ENCODE peak calls at places on chromosomes 12 and 14, in four cellular contexts. E is NAMALWA, I is NCI-H345, P is heart right ventricle. S is an unnamed sample.

GRCh38 chr12:89603678-89604077 is 77.8 kb upstream of the POC1B start:
- DNase-seq in P (no peak), I (no peak), E (no peak), S (no peak)

GRCh38 chr12:62632521-62632920 is 165.9 kb downstream of the MON2 start:
- DNase-seq in P (peak), I (peak), E (no peak), S (no peak)

GRCh38 chr12:125069616-125070015 is 4.4 kb downstream of the AACS start:
- DNase-seq in P (no peak), E (no peak), I (no peak), S (no peak)

GRCh38 chr12:6769003-6769389 is 2.8 kb downstream of the PTMS start:
- DNase-seq in I (peak), P (no peak), E (no peak), S (no peak)

GRCh38 chr14:100221419-100222218 is 17.3 kb upstream of the YY1 start:
- DNase-seq in P (peak), E (peak), I (peak), S (peak)

GRCh38 chr12:123271182-123271491 is 519 bp downstream of the CDK2AP1 start:
- DNase-seq in E (peak), I (peak), P (peak), S (peak)

GRCh38 chr14:59582161-59582560 is 5.5 kb upstream of the CCDC175 start:
- DNase-seq in P (no peak), I (no peak), E (no peak), S (no peak)

GRCh38 chr12:65670775-65671174 is 153.5 kb upstream of the HMGA2 start:
- DNase-seq in E (no peak), P (no peak), I (no peak), S (no peak)

GRCh38 chr14:76376001-76376404 is at the start of gene ESRRB:
- DNase-seq in P (no peak), E (no peak), I (peak), S (no peak)

GRCh38 chr14:34050606-34051005 is 99.7 kb upstream of the EGLN3 start:
- DNase-seq in E (no peak), I (no peak), P (no peak), S (no peak)

GRCh38 chr12:19052689-19053088 is 76.8 kb upstream of the PLEKHA5 start:
- DNase-seq in P (no peak), E (no peak), I (no peak), S (no peak)

GRCh38 chr14:45249847-45250575 is 3.0 kb downstream of the MIS18BP1 start:
- DNase-seq in I (no peak), P (no peak), E (peak), S (peak)

GRCh38 chr14:54781936-54782802 is 120.5 kb downstream of the GCH1 start:
- DNase-seq in E (no peak), I (no peak), P (no peak), S (no peak)

GRCh38 chr12:99984271-99985128 is at the start of gene ANKS1B:
- DNase-seq in P (peak), E (no peak), I (peak), S (no peak)

GRCh38 chr12:108884116-108885012 is 4.5 kb downstream of the DAO start:
- DNase-seq in I (peak), E (peak), P (peak), S (peak)

GRCh38 chr12:12715459-12716150 is 1.6 kb upstream of the CDKN1B start:
- DNase-seq in I (peak), E (peak), P (no peak), S (peak)

GRCh38 chr12:93325855-93326254 is 51.9 kb upstream of the NUDT4 start:
- DNase-seq in E (no peak), P (no peak), I (no peak), S (no peak)

GRCh38 chr12:113214938-113215400 is 6.3 kb upstream of the TPCN1 start:
- DNase-seq in E (peak), P (no peak), I (no peak), S (peak)

GRCh38 chr14:31261859-31262739 is 54.5 kb upstream of the HECTD1 start:
- DNase-seq in E (peak), I (no peak), P (no peak), S (peak)

GRCh38 chr14:61452452-61452851 is 131.1 kb downstream of the PRKCH start:
- DNase-seq in E (no peak), I (no peak), P (no peak), S (no peak)

GRCh38 chr14:92352158-92352985 is 29.4 kb downstream of the SLC24A4 start:
- DNase-seq in I (no peak), P (no peak), E (peak), S (peak)

GRCh38 chr14:67610491-67610890 is 9.2 kb upstream of the ARG2 start:
- DNase-seq in P (no peak), I (no peak), E (no peak), S (peak)

GRCh38 chr12:49970030-49970429 is 2.7 kb upstream of the AQP6 start:
- DNase-seq in E (no peak), P (no peak), I (no peak), S (no peak)

GRCh38 chr12:49616533-49617219 is 6.7 kb upstream of the PRPF40B start:
- DNase-seq in P (no peak), I (no peak), E (no peak), S (no peak)

GRCh38 chr14:94839346-94839745 is 69.4 kb upstream of the GSC start:
- DNase-seq in I (no peak), P (no peak), E (peak), S (no peak)

S was measured in MV-4-11.